ENCODE peak calls at places on chromosomes 12 and 14, in eight cellular contexts. P, I, N, C, G, R, V and E are unnamed samples.

GRCh38 chr14:21940887-21941855 is 267.6 kb upstream of the OR4E1 start:
- DNase-seq in P (peak), I (peak), N (peak), C (peak), G (no peak), R (no peak), V (no peak), E (no peak)

GRCh38 chr12:28232212-28232928 is 42.1 kb downstream of the CCDC91 start:
- DNase-seq in P (no peak), I (no peak), N (no peak), C (no peak), G (no peak), R (no peak), V (no peak), E (no peak)

GRCh38 chr12:130632582-130633174 is 83.4 kb downstream of the RIMBP2 start:
- DNase-seq in P (no peak), I (no peak), N (no peak), C (no peak), G (no peak), R (no peak), V (no peak), E (no peak)

GRCh38 chr12:108649126-108649525 is 15.4 kb upstream of the SELPLG start:
- DNase-seq in P (no peak), I (no peak), N (no peak), C (no peak), G (no peak), R (no peak), V (no peak), E (no peak)

GRCh38 chr12:116813271-116814041 is 67.8 kb downstream of the HRK start:
- DNase-seq in P (no peak), I (no peak), N (no peak), C (no peak), G (no peak), R (no peak), V (no peak), E (no peak)

GRCh38 chr14:75492832-75493579 is 29.3 kb upstream of the BATF start:
- DNase-seq in P (no peak), I (no peak), N (no peak), C (no peak), G (no peak), R (no peak), V (no peak), E (peak)

GRCh38 chr14:79011091-79011919 is 841.1 kb downstream of the NRXN3 start:
- DNase-seq in P (peak), I (peak), N (peak), C (peak), G (peak), R (peak), V (no peak), E (no peak)

GRCh38 chr14:54653764-54654469 is 87.0 kb downstream of the SAMD4A start:
- DNase-seq in P (no peak), I (peak), N (no peak), C (no peak), G (peak), R (no peak), V (no peak), E (no peak)

GRCh38 chr14:29264865-29265264 is 498.3 kb downstream of the FOXG1 start:
- DNase-seq in P (no peak), I (no peak), N (no peak), C (no peak), G (no peak), R (no peak), V (no peak), E (no peak)

GRCh38 chr14:48937796-48938195 is 648.4 kb downstream of the RPS29 start:
- DNase-seq in P (no peak), I (no peak), N (peak), C (peak), G (no peak), R (no peak), V (no peak), E (no peak)

GRCh38 chr12:7122876-7123769 is 5.6 kb downstream of the RBP5 start:
- DNase-seq in P (no peak), I (no peak), N (no peak), C (no peak), G (no peak), R (no peak), V (peak), E (no peak)

GRCh38 chr12:81021834-81022233 is 56.0 kb upstream of the ACSS3 start:
- DNase-seq in P (no peak), I (no peak), N (no peak), C (no peak), G (no peak), R (no peak), V (no peak), E (no peak)

GRCh38 chr12:106247731-106248176 is at the start of gene CKAP4:
- DNase-seq in P (peak), I (peak), N (peak), C (peak), G (peak), R (no peak), V (no peak), E (peak)

GRCh38 chr12:132622437-132623071 is 4.0 kb downstream of the P2RX2 start:
- DNase-seq in P (no peak), I (peak), N (no peak), C (no peak), G (peak), R (peak), V (peak), E (no peak)

GRCh38 chr12:100293017-100293416 is 26.0 kb downstream of the SCYL2 start:
- DNase-seq in P (no peak), I (no peak), N (no peak), C (no peak), G (no peak), R (no peak), V (no peak), E (no peak)

GRCh38 chr12:93570552-93571359 is 1.7 kb upstream of the SOCS2 start:
- DNase-seq in P (peak), I (peak), N (peak), C (peak), G (peak), R (peak), V (peak), E (peak)

GRCh38 chr12:132941336-132941954 is 14.7 kb downstream of the ZNF605 start:
- DNase-seq in P (no peak), I (no peak), N (no peak), C (no peak), G (no peak), R (no peak), V (no peak), E (no peak)

GRCh38 chr14:64715628-64716412 is 11.6 kb downstream of the PLEKHG3 start:
- DNase-seq in P (peak), I (peak), N (no peak), C (no peak), G (no peak), R (no peak), V (no peak), E (no peak)

GRCh38 chr12:114767906-114768697 is 84.1 kb upstream of the TBX3 start:
- DNase-seq in P (no peak), I (no peak), N (no peak), C (no peak), G (no peak), R (no peak), V (no peak), E (peak)

GRCh38 chr12:1801285-1801975 is 18.9 kb upstream of the LRTM2 start:
- DNase-seq in P (peak), I (no peak), N (peak), C (no peak), G (peak), R (no peak), V (peak), E (no peak)

GRCh38 chr14:63543000-63543825 is at the start of gene PPP2R5E:
- DNase-seq in P (peak), I (peak), N (peak), C (peak), G (peak), R (peak), V (peak), E (peak)

GRCh38 chr14:63542231-63542999 is 762 bp downstream of the PPP2R5E start:
- DNase-seq in P (peak), I (peak), N (peak), C (peak), G (peak), R (no peak), V (no peak), E (peak)

GRCh38 chr14:63543826-63544320 is 696 bp upstream of the PPP2R5E start:
- DNase-seq in P (no peak), I (peak), N (no peak), C (peak), G (no peak), R (no peak), V (peak), E (no peak)

GRCh38 chr14:63545431-63545830 is 2.3 kb upstream of the PPP2R5E start:
- DNase-seq in P (no peak), I (no peak), N (no peak), C (no peak), G (no peak), R (no peak), V (no peak), E (no peak)

GRCh38 chr14:63544641-63545234 is 1.6 kb upstream of the PPP2R5E start:
- DNase-seq in P (no peak), I (peak), N (peak), C (no peak), G (no peak), R (no peak), V (no peak), E (no peak)
- TF ChIP-seq CTCF in P (peak), I (no peak), N (peak), C (peak), G (peak), R (peak), V (no peak), E (no peak)

GRCh38 chr12:104204690-104205480 is 10.7 kb upstream of the TXNRD1 start:
- DNase-seq in P (no peak), I (no peak), N (no peak), C (no peak), G (no peak), R (no peak), V (no peak), E (no peak)

GRCh38 chr12:104197264-104197663 is 18.3 kb upstream of the TXNRD1 start:
- DNase-seq in P (no peak), I (no peak), N (no peak), C (no peak), G (no peak), R (no peak), V (no peak), E (no peak)

GRCh38 chr12:104199964-104200363 is 15.6 kb upstream of the TXNRD1 start:
- DNase-seq in P (no peak), I (no peak), N (no peak), C (no peak), G (no peak), R (no peak), V (no peak), E (no peak)

GRCh38 chr12:104201238-104202001 is 14.2 kb upstream of the TXNRD1 start:
- DNase-seq in P (peak), I (peak), N (peak), C (peak), G (peak), R (no peak), V (no peak), E (no peak)
- TF ChIP-seq CTCF in P (peak), I (peak), N (peak), C (peak), G (peak), R (peak), V (no peak), E (peak)

GRCh38 chr12:68470664-68471328 is 138.6 kb upstream of the MDM1 start:
- DNase-seq in P (no peak), I (no peak), N (no peak), C (no peak), G (no peak), R (no peak), V (no peak), E (no peak)
- TF ChIP-seq CTCF in P (no peak), I (no peak), N (no peak), C (no peak), G (no peak), R (no peak), V (no peak), E (no peak)

GRCh38 chr12:23669691-23670090 is 279.8 kb downstream of the SOX5 start:
- DNase-seq in P (no peak), I (no peak), N (no peak), C (no peak), G (no peak), R (no peak), V (no peak), E (no peak)
- TF ChIP-seq CTCF in P (no peak), I (no peak), N (no peak), C (no peak), G (no peak), R (no peak), V (no peak), E (no peak)

GRCh38 chr14:26276757-26277156 is 321.1 kb downstream of the NOVA1 start:
- DNase-seq in P (peak), I (no peak), N (no peak), C (peak), G (no peak), R (no peak), V (no peak), E (no peak)
- TF ChIP-seq CTCF in P (peak), I (no peak), N (peak), C (no peak), G (no peak), R (no peak), V (no peak), E (no peak)